ENCODE peak calls at places on chromosomes 13 and 19, in ten cellular contexts. B is Karpas-422; M is heart right ventricle; O is cardiac muscle cell; R is Caco-2; C is mesendoderm; E is AG04450; T is CD8-positive, alpha-beta memory T cell; A is fibroblast of lung; Q is tibial artery. X is an unnamed sample. For H3K27me3, the result is how much of the 10 kb centered on the place peaks cover.

GRCh38 chr13:76647550-76647949 is 238.7 kb downstream of the KCTD12 start:
- DNase-seq in R (no peak), M (no peak), C (peak), B (no peak), O (no peak), Q (no peak), A (no peak), T (no peak), E (no peak), X (no peak)

GRCh38 chr19:5036733-5037681 is 68.1 kb downstream of the KDM4B start:
- DNase-seq in B (no peak), O (peak), E (no peak), Q (no peak), R (no peak), C (no peak), A (peak), T (no peak), M (peak), X (no peak)

GRCh38 chr19:6047256-6047655 is 63.0 kb downstream of the RFX2 start:
- DNase-seq in M (no peak), A (no peak), T (no peak), R (no peak), O (no peak), Q (peak), C (no peak), E (no peak), B (no peak), X (no peak)

GRCh38 chr19:46674416-46675178 is 13.6 kb upstream of the DACT3 start:
- DNase-seq in T (no peak), C (peak), B (peak), Q (no peak), M (no peak), A (no peak), O (no peak), R (peak), E (no peak), X (no peak)

GRCh38 chr13:104422668-104423067 is 1356.5 kb upstream of the SLC10A2 start:
- DNase-seq in Q (no peak), C (no peak), E (no peak), O (no peak), B (no peak), T (no peak), M (no peak), R (no peak), A (no peak), X (no peak)

GRCh38 chr19:35863018-35863417 is 5.4 kb upstream of the APLP1 start:
- DNase-seq in E (no peak), T (no peak), A (no peak), M (no peak), R (no peak), B (no peak), C (no peak), O (no peak), Q (no peak), X (no peak)

GRCh38 chr13:54415753-54416366 is 1387.2 kb downstream of the OLFM4 start:
- DNase-seq in R (no peak), Q (no peak), A (no peak), E (no peak), O (no peak), M (no peak), B (no peak), T (no peak), C (peak), X (no peak)

GRCh38 chr19:10044390-10044789 is 31.1 kb downstream of the RDH8 start:
- DNase-seq in M (no peak), O (no peak), T (no peak), Q (no peak), A (no peak), B (peak), R (no peak), C (no peak), E (no peak), X (no peak)

GRCh38 chr13:74039667-74040066 is 94.5 kb downstream of the KLF12 start:
- DNase-seq in R (no peak), E (no peak), Q (no peak), B (no peak), C (no peak), A (no peak), O (no peak), T (no peak), M (no peak), X (no peak)

GRCh38 chr19:48501961-48502719 is 9.5 kb downstream of the LMTK3 start:
- DNase-seq in E (no peak), T (peak), B (peak), C (peak), R (peak), Q (peak), M (no peak), A (no peak), O (no peak), X (peak)

GRCh38 chr19:38385804-38386257 is 2.0 kb downstream of the GGN start:
- DNase-seq in O (no peak), Q (no peak), E (no peak), A (no peak), M (no peak), R (no peak), T (no peak), C (no peak), B (no peak), X (no peak)

GRCh38 chr13:36088001-36088400 is 43.2 kb downstream of the DCLK1 start:
- DNase-seq in C (no peak), B (no peak), M (no peak), O (no peak), E (no peak), T (no peak), Q (no peak), A (no peak), R (no peak), X (no peak)

GRCh38 chr19:17676295-17676694 is 11.9 kb downstream of the UNC13A start:
- DNase-seq in T (no peak), M (no peak), B (no peak), O (no peak), E (no peak), A (no peak), R (no peak), C (no peak), Q (no peak), X (no peak)

GRCh38 chr19:11418518-11419506 is at the start of gene RGL3:
- DNase-seq in C (peak), O (no peak), T (no peak), M (peak), E (no peak), A (no peak), Q (peak), B (no peak), R (peak), X (peak)

GRCh38 chr19:47096721-47097120 is 16.9 kb downstream of the ZC3H4 start:
- DNase-seq in O (no peak), T (no peak), R (no peak), B (no peak), E (no peak), M (no peak), A (no peak), Q (no peak), C (no peak), X (peak)

GRCh38 chr13:51520524-51520923 is 63.7 kb upstream of the WDFY2 start:
- DNase-seq in B (no peak), A (peak), C (no peak), R (no peak), T (no peak), M (no peak), O (peak), E (peak), Q (no peak), X (no peak)

GRCh38 chr19:53906211-53907192 is 2.6 kb upstream of the CACNG7 start:
- DNase-seq in M (peak), E (no peak), A (no peak), R (peak), O (peak), C (no peak), B (peak), Q (no peak), T (peak), X (peak)

GRCh38 chr13:33935969-33936368 is 118.0 kb downstream of the RFC3 start:
- DNase-seq in O (no peak), R (no peak), T (no peak), M (no peak), E (no peak), C (no peak), Q (no peak), A (no peak), B (no peak), X (no peak)

GRCh38 chr13:46526763-46527162 is 26.2 kb upstream of the LRCH1 start:
- DNase-seq in O (no peak), R (no peak), T (no peak), M (no peak), B (no peak), Q (no peak), E (no peak), A (no peak), C (no peak), X (no peak)

GRCh38 chr13:73598021-73598712 is 536.0 kb downstream of the KLF12 start:
- DNase-seq in B (no peak), R (no peak), T (no peak), A (peak), O (peak), E (peak), Q (no peak), M (no peak), C (no peak), X (no peak)

GRCh38 chr19:7670790-7671189 is 1.9 kb downstream of the RETN start:
- DNase-seq in E (no peak), C (no peak), Q (no peak), T (no peak), B (no peak), R (no peak), A (no peak), M (no peak), O (no peak), X (no peak)
- H3K27me3 ChIP-seq in E (under half), C (under half), Q (under half), T (under half), B (under half), R (under half), A (under half), M (under half), O (half or more), X (under half)

DNA sequence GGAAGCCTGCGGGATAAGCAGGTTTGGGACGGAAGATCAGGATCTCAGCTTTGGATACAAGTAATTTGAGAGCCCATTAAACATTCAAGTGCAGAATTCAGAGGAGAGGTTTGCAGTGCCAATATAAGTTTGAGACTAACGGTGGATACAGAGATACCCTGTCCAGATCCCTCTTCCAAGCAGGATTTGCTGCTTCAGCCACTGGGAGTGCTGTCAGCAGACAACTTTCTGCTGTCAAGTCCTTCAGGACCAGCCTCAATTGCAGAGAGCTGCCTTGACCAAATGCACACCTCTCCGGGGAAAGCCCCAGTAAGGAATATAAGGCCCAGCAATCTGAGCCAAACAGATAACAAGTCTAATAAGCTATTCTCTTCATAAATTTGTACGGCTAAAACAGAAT is 46.1 kb upstream of the ZNF780A start:
- DNase-seq in A (no peak), M (no peak), R (no peak), T (no peak), O (no peak), C (no peak), B (no peak), Q (no peak), E (no peak), X (no peak)
- H3K27me3 ChIP-seq in A (under half), M (under half), R (under half), T (under half), O (under half), C (under half), B (under half), Q (under half), E (under half), X (under half)

GRCh38 chr13:99992376-99992775 is 10.8 kb downstream of the ZIC2 start:
- DNase-seq in B (no peak), C (peak), Q (no peak), E (no peak), A (no peak), R (no peak), M (no peak), T (no peak), O (no peak), X (no peak)

GRCh38 chr13:99992912-99993311 is 11.3 kb downstream of the ZIC2 start:
- DNase-seq in E (no peak), O (no peak), M (no peak), C (no peak), B (no peak), T (no peak), R (no peak), A (no peak), Q (no peak), X (no peak)

GRCh38 chr13:99991013-99991805 is 9.6 kb downstream of the ZIC2 start:
- DNase-seq in R (no peak), C (peak), M (no peak), Q (no peak), B (no peak), A (no peak), O (no peak), E (no peak), T (no peak), X (no peak)

GRCh38 chr13:99990045-99990977 is 8.7 kb downstream of the ZIC2 start:
- DNase-seq in A (no peak), B (no peak), C (peak), R (no peak), T (no peak), M (no peak), E (no peak), Q (no peak), O (no peak), X (no peak)

DNA sequence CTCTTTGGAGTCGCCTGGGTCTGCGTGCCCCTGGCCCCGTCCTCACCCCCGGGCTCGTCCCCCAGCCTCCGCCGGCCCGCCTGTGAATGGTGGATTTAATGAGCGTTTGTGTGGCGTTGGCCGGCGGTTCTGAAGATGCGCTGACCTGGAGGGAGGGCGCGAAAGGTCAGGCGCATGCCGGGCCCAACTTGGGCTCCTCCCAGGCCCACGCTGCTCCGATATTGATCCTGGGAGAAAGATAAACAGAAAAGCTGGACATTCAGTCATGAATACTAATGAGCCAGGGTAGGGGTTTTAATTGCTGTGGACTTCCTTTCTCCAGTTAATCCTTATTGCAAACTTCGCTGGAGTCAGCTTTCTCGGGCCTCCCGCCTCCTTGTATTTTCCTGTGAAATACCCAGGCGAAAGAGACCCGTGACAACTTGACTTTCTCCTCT is 10.2 kb downstream of the ZIC2 start:
- DNase-seq in Q (no peak), C (peak), E (no peak), M (no peak), T (no peak), R (no peak), A (no peak), B (no peak), O (no peak), X (no peak)
- H3K27me3 ChIP-seq in Q (half or more), C (under half), E (half or more), M (half or more), T (half or more), R (under half), A (half or more), B (under half), O (half or more), X (half or more)

GRCh38 chr13:45194081-45194939 is 6.5 kb downstream of the KCTD4 start:
- DNase-seq in C (peak), Q (peak), E (no peak), B (no peak), O (peak), T (no peak), R (peak), A (peak), M (peak), X (peak)
- H3K27me3 ChIP-seq in C (under half), Q (under half), E (under half), B (under half), O (under half), T (under half), R (under half), A (under half), M (under half), X (under half)

DNA sequence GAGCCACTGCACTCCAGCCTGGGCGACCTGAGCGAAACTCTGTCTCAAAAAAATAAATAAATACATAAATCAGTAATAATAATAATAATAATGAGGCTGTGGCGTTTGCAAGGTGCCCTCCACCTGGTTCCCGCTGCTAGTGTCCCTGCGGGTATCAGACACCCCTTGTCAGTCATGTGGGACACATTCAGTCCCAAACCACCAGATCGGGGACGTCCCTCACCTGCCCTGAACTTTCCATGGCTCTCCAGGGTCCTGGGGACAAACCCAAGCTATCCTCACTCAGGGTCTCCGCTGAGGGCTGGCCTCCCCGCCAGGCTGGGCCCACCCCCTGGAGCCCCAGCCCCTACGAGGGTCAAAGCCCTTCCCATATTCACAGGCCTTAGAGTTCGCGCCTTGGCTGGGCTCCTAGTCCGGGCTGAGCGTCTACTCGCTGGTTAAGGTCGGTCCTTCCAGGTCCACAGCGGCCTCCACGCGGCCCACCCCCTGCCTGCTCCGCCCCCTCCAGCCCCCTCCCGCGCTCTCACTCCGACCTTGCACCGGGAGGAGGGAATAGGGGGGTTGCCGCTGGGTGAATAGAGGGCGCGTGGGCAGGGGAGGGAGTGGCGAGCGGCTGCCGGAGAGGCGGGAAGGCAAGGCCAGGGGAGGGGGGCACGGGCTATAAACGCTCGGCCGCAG is 349 bp upstream of the KISS1R start:
- DNase-seq in E (no peak), O (no peak), B (no peak), A (no peak), T (no peak), C (no peak), R (peak), M (no peak), Q (no peak), X (no peak)
- H3K27me3 ChIP-seq in E (under half), O (half or more), B (under half), A (under half), T (under half), C (under half), R (under half), M (half or more), Q (half or more), X (half or more)

GRCh38 chr13:112987625-112988024 is 18.6 kb downstream of the MCF2L start:
- DNase-seq in O (no peak), T (no peak), M (no peak), C (no peak), A (no peak), R (no peak), E (no peak), Q (no peak), B (no peak), X (no peak)
- H3K27me3 ChIP-seq in O (under half), T (under half), M (under half), C (under half), A (under half), R (under half), E (under half), Q (under half), B (under half), X (under half)

GRCh38 chr19:39686739-39687138 is 17.5 kb upstream of the LGALS14 start:
- DNase-seq in C (no peak), Q (no peak), E (no peak), T (no peak), A (no peak), M (no peak), R (no peak), B (no peak), O (no peak), X (no peak)
- H3K27me3 ChIP-seq in C (under half), Q (under half), E (under half), T (under half), A (under half), M (under half), R (under half), B (under half), O (under half), X (under half)